ENCODE peak calls at places on chromosome 14, in eight cellular contexts. One of them, this sample, is unnamed.

GRCh38 chr14:56122306-56122705 is 4.1 kb downstream of the PELI2 start:
- DNase-seq in fibroblast of gingiva: peak
- DNase-seq in substantia nigra: no peak
- DNase-seq in stimulated activated naive CD8-positive, alpha-beta T cell treated with anti-CD3 and anti-CD28 coated beads, Interleukin-15, Interleukin-2, amounts not matched to agents 100 U/mL and 50 U/mL, for 24 hours: no peak
- DNase-seq in neural progenitor cell: no peak
- DNase-seq in NCI-H774: no peak
- DNase-seq in GM12865: no peak
- DNase-seq in NAMALWA: no peak
- DNase-seq in this sample: no peak

GRCh38 chr14:43003845-43004244 is 1397.2 kb downstream of the LRFN5 start:
- DNase-seq in fibroblast of gingiva: peak
- DNase-seq in substantia nigra: no peak
- DNase-seq in stimulated activated naive CD8-positive, alpha-beta T cell treated with anti-CD3 and anti-CD28 coated beads, Interleukin-15, Interleukin-2, amounts not matched to agents 100 U/mL and 50 U/mL, for 24 hours: no peak
- DNase-seq in neural progenitor cell: peak
- DNase-seq in NCI-H774: no peak
- DNase-seq in GM12865: no peak
- DNase-seq in NAMALWA: no peak
- DNase-seq in this sample: no peak

GRCh38 chr14:21016791-21017190 is 8.1 kb downstream of the NDRG2 start:
- DNase-seq in fibroblast of gingiva: no peak
- DNase-seq in substantia nigra: no peak
- DNase-seq in stimulated activated naive CD8-positive, alpha-beta T cell treated with anti-CD3 and anti-CD28 coated beads, Interleukin-15, Interleukin-2, amounts not matched to agents 100 U/mL and 50 U/mL, for 24 hours: no peak
- DNase-seq in neural progenitor cell: no peak
- DNase-seq in NCI-H774: no peak
- DNase-seq in GM12865: no peak
- DNase-seq in NAMALWA: no peak
- DNase-seq in this sample: no peak

GRCh38 chr14:73661872-73662271 is 17.1 kb downstream of the DNAL1 start:
- DNase-seq in fibroblast of gingiva: no peak
- DNase-seq in substantia nigra: no peak
- DNase-seq in stimulated activated naive CD8-positive, alpha-beta T cell treated with anti-CD3 and anti-CD28 coated beads, Interleukin-15, Interleukin-2, amounts not matched to agents 100 U/mL and 50 U/mL, for 24 hours: no peak
- DNase-seq in neural progenitor cell: no peak
- DNase-seq in NCI-H774: no peak
- DNase-seq in GM12865: no peak
- DNase-seq in NAMALWA: no peak
- DNase-seq in this sample: no peak

GRCh38 chr14:23729720-23730387 is 93.7 kb downstream of the DHRS2 start:
- DNase-seq in fibroblast of gingiva: no peak
- DNase-seq in substantia nigra: no peak
- DNase-seq in stimulated activated naive CD8-positive, alpha-beta T cell treated with anti-CD3 and anti-CD28 coated beads, Interleukin-15, Interleukin-2, amounts not matched to agents 100 U/mL and 50 U/mL, for 24 hours: no peak
- DNase-seq in neural progenitor cell: no peak
- DNase-seq in NCI-H774: no peak
- DNase-seq in GM12865: no peak
- DNase-seq in NAMALWA: no peak
- DNase-seq in this sample: no peak

GRCh38 chr14:53855574-53855973 is 101.1 kb downstream of the BMP4 start:
- DNase-seq in fibroblast of gingiva: no peak
- DNase-seq in substantia nigra: no peak
- DNase-seq in stimulated activated naive CD8-positive, alpha-beta T cell treated with anti-CD3 and anti-CD28 coated beads, Interleukin-15, Interleukin-2, amounts not matched to agents 100 U/mL and 50 U/mL, for 24 hours: no peak
- DNase-seq in neural progenitor cell: no peak
- DNase-seq in NCI-H774: no peak
- DNase-seq in GM12865: no peak
- DNase-seq in NAMALWA: no peak
- DNase-seq in this sample: no peak

GRCh38 chr14:104104006-104104901 is 18.8 kb downstream of the ASPG start:
- DNase-seq in fibroblast of gingiva: no peak
- DNase-seq in substantia nigra: no peak
- DNase-seq in stimulated activated naive CD8-positive, alpha-beta T cell treated with anti-CD3 and anti-CD28 coated beads, Interleukin-15, Interleukin-2, amounts not matched to agents 100 U/mL and 50 U/mL, for 24 hours: peak
- DNase-seq in neural progenitor cell: no peak
- DNase-seq in NCI-H774: no peak
- DNase-seq in GM12865: no peak
- DNase-seq in NAMALWA: no peak
- DNase-seq in this sample: peak

GRCh38 chr14:95614335-95614734 is 71.9 kb upstream of the TCL1B start:
- DNase-seq in fibroblast of gingiva: no peak
- DNase-seq in substantia nigra: no peak
- DNase-seq in stimulated activated naive CD8-positive, alpha-beta T cell treated with anti-CD3 and anti-CD28 coated beads, Interleukin-15, Interleukin-2, amounts not matched to agents 100 U/mL and 50 U/mL, for 24 hours: no peak
- DNase-seq in neural progenitor cell: no peak
- DNase-seq in NCI-H774: no peak
- DNase-seq in GM12865: peak
- DNase-seq in NAMALWA: peak
- DNase-seq in this sample: no peak

GRCh38 chr14:60722836-60723217 is 1.3 kb downstream of the SIX4 start:
- DNase-seq in fibroblast of gingiva: no peak
- DNase-seq in substantia nigra: no peak
- DNase-seq in stimulated activated naive CD8-positive, alpha-beta T cell treated with anti-CD3 and anti-CD28 coated beads, Interleukin-15, Interleukin-2, amounts not matched to agents 100 U/mL and 50 U/mL, for 24 hours: no peak
- DNase-seq in neural progenitor cell: no peak
- DNase-seq in NCI-H774: no peak
- DNase-seq in GM12865: no peak
- DNase-seq in NAMALWA: no peak
- DNase-seq in this sample: peak

GRCh38 chr14:33657478-33657877 is 293.4 kb downstream of the EGLN3 start:
- DNase-seq in fibroblast of gingiva: no peak
- DNase-seq in substantia nigra: no peak
- DNase-seq in stimulated activated naive CD8-positive, alpha-beta T cell treated with anti-CD3 and anti-CD28 coated beads, Interleukin-15, Interleukin-2, amounts not matched to agents 100 U/mL and 50 U/mL, for 24 hours: no peak
- DNase-seq in neural progenitor cell: no peak
- DNase-seq in NCI-H774: no peak
- DNase-seq in GM12865: no peak
- DNase-seq in NAMALWA: no peak
- DNase-seq in this sample: no peak

GRCh38 chr14:22549981-22550670 is 38.9 kb downstream of the DAD1 start:
- DNase-seq in fibroblast of gingiva: peak
- DNase-seq in substantia nigra: no peak
- DNase-seq in stimulated activated naive CD8-positive, alpha-beta T cell treated with anti-CD3 and anti-CD28 coated beads, Interleukin-15, Interleukin-2, amounts not matched to agents 100 U/mL and 50 U/mL, for 24 hours: peak
- DNase-seq in neural progenitor cell: no peak
- DNase-seq in NCI-H774: no peak
- DNase-seq in GM12865: peak
- DNase-seq in NAMALWA: peak
- DNase-seq in this sample: peak

GRCh38 chr14:91125271-91125661 is 11.4 kb downstream of the DGLUCY start:
- DNase-seq in fibroblast of gingiva: no peak
- DNase-seq in substantia nigra: no peak
- DNase-seq in stimulated activated naive CD8-positive, alpha-beta T cell treated with anti-CD3 and anti-CD28 coated beads, Interleukin-15, Interleukin-2, amounts not matched to agents 100 U/mL and 50 U/mL, for 24 hours: no peak
- DNase-seq in neural progenitor cell: no peak
- DNase-seq in NCI-H774: no peak
- DNase-seq in GM12865: no peak
- DNase-seq in NAMALWA: no peak
- DNase-seq in this sample: no peak

GRCh38 chr14:100076630-100077029 is 11.4 kb downstream of the EVL start:
- DNase-seq in fibroblast of gingiva: peak
- DNase-seq in substantia nigra: no peak
- DNase-seq in stimulated activated naive CD8-positive, alpha-beta T cell treated with anti-CD3 and anti-CD28 coated beads, Interleukin-15, Interleukin-2, amounts not matched to agents 100 U/mL and 50 U/mL, for 24 hours: no peak
- DNase-seq in neural progenitor cell: no peak
- DNase-seq in NCI-H774: no peak
- DNase-seq in GM12865: no peak
- DNase-seq in NAMALWA: no peak
- DNase-seq in this sample: no peak

GRCh38 chr14:63383776-63384367 is 65.1 kb upstream of the GPHB5 start:
- DNase-seq in fibroblast of gingiva: no peak
- DNase-seq in substantia nigra: no peak
- DNase-seq in stimulated activated naive CD8-positive, alpha-beta T cell treated with anti-CD3 and anti-CD28 coated beads, Interleukin-15, Interleukin-2, amounts not matched to agents 100 U/mL and 50 U/mL, for 24 hours: peak
- DNase-seq in neural progenitor cell: no peak
- DNase-seq in NCI-H774: no peak
- DNase-seq in GM12865: peak
- DNase-seq in NAMALWA: no peak
- DNase-seq in this sample: no peak